ENCODE peak calls at places on chromosomes 13 and 19, in nine cellular contexts. Z, Q, L, J, D, A, R, G and Y are unnamed samples.

GRCh38 chr19:17889609-17890214 is 18.0 kb downstream of the SLC5A5 start:
- DNase-seq in Z (peak), Q (peak), L (peak), J (no peak), D (no peak), A (no peak), R (peak), G (peak), Y (peak)

GRCh38 chr13:98768522-98768921 is 16.1 kb upstream of the SLC15A1 start:
- DNase-seq in Z (no peak), Q (no peak), L (peak), J (no peak), D (no peak), A (no peak), R (no peak), G (no peak), Y (peak)

GRCh38 chr13:24127116-24127631 is 33.3 kb upstream of the SPATA13 start:
- DNase-seq in Z (no peak), Q (peak), L (peak), J (peak), D (no peak), A (no peak), R (no peak), G (no peak), Y (no peak)

GRCh38 chr13:108785844-108786243 is 156.4 kb downstream of the MYO16 start:
- DNase-seq in Z (no peak), Q (no peak), L (no peak), J (no peak), D (no peak), A (no peak), R (no peak), G (no peak), Y (no peak)

GRCh38 chr19:5318306-5318705 is 22.3 kb downstream of the PTPRS start:
- DNase-seq in Z (no peak), Q (no peak), L (no peak), J (no peak), D (no peak), A (no peak), R (no peak), G (no peak), Y (no peak)

GRCh38 chr19:29537181-29537580 is 11.4 kb downstream of the VSTM2B start:
- DNase-seq in Z (no peak), Q (no peak), L (no peak), J (no peak), D (no peak), A (no peak), R (no peak), G (no peak), Y (no peak)

GRCh38 chr19:6059996-6060599 is 50.2 kb downstream of the RFX2 start:
- DNase-seq in Z (no peak), Q (no peak), L (no peak), J (peak), D (no peak), A (no peak), R (no peak), G (no peak), Y (no peak)

GRCh38 chr19:43797556-43797955 is 4.7 kb downstream of the LYPD5 start:
- DNase-seq in Z (no peak), Q (no peak), L (no peak), J (no peak), D (no peak), A (no peak), R (no peak), G (no peak), Y (no peak)

GRCh38 chr19:4260605-4261191 is 13.8 kb downstream of the YJU2 start:
- DNase-seq in Z (no peak), Q (no peak), L (no peak), J (no peak), D (no peak), A (no peak), R (no peak), G (no peak), Y (no peak)

GRCh38 chr19:5271145-5271544 is 69.5 kb downstream of the PTPRS start:
- DNase-seq in Z (peak), Q (peak), L (peak), J (no peak), D (no peak), A (no peak), R (no peak), G (no peak), Y (peak)

GRCh38 chr13:60654405-60654804 is 257.4 kb downstream of the TDRD3 start:
- DNase-seq in Z (peak), Q (peak), L (no peak), J (no peak), D (no peak), A (no peak), R (peak), G (peak), Y (peak)

GRCh38 chr13:42239644-42240043 is 32.3 kb upstream of the AKAP11 start:
- DNase-seq in Z (no peak), Q (no peak), L (peak), J (no peak), D (no peak), A (no peak), R (no peak), G (no peak), Y (no peak)

GRCh38 chr19:47186337-47187022 is 44.5 kb downstream of the BBC3 start:
- DNase-seq in Z (no peak), Q (no peak), L (no peak), J (peak), D (no peak), A (no peak), R (peak), G (no peak), Y (no peak)

GRCh38 chr13:74977498-74977897 is 504.5 kb downstream of the TBC1D4 start:
- DNase-seq in Z (no peak), Q (no peak), L (no peak), J (no peak), D (no peak), A (no peak), R (no peak), G (no peak), Y (no peak)

GRCh38 chr13:110113284-110113764 is 193.6 kb downstream of the COL4A1 start:
- DNase-seq in Z (no peak), Q (no peak), L (peak), J (no peak), D (no peak), A (no peak), R (no peak), G (no peak), Y (peak)

GRCh38 chr13:38582133-38582532 is 104.7 kb upstream of the FREM2 start:
- DNase-seq in Z (peak), Q (peak), L (peak), J (no peak), D (no peak), A (no peak), R (no peak), G (peak), Y (peak)
- TF ChIP-seq CTCF in Z (peak), Q (peak), L (peak), J (peak), D (peak), A (peak), R (no peak), G (peak), Y (peak)

GRCh38 chr19:54189020-54189667 is at the start of gene MBOAT7:
- DNase-seq in Z (no peak), Q (no peak), L (no peak), J (no peak), D (no peak), A (no peak), R (no peak), G (peak), Y (no peak)
- TF ChIP-seq CTCF in Z (peak), Q (peak), L (no peak), J (peak), D (peak), A (peak), R (peak), G (no peak), Y (no peak)

GRCh38 chr19:41871573-41872383 is 5.3 kb upstream of the CD79A start:
- DNase-seq in Z (peak), Q (no peak), L (no peak), J (peak), D (no peak), A (no peak), R (no peak), G (no peak), Y (peak)
- TF ChIP-seq CTCF in Z (no peak), Q (no peak), L (no peak), J (no peak), D (no peak), A (no peak), R (no peak), G (no peak), Y (no peak)

DNA sequence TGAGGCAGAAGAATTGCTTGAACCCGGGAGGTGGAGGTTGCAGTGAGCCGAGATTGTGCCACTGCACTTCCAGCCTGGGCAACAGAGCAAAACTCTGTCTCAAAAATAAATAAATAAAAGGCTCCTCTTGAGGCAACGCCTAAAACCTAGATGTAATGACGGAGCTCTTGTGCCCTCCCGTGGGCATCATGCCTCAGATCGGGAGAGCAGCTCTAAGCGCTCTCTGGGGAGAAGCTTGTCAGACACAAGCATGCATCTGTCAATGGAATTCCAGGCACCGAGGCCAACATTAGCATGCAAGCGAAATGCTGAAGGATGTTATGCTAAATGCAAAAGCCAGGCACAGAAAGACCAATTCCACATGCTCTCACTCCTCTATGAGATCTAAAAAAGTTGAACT is 45.6 kb upstream of the MRI1 start:
- DNase-seq in Z (peak), Q (peak), L (peak), J (peak), D (no peak), A (no peak), R (peak), G (no peak), Y (peak)
- TF ChIP-seq CTCF in Z (peak), Q (peak), L (no peak), J (peak), D (peak), A (peak), R (no peak), G (no peak), Y (peak)

GRCh38 chr13:83150616-83151307 is 731.5 kb downstream of the SLITRK1 start:
- DNase-seq in Z (peak), Q (no peak), L (peak), J (no peak), D (no peak), A (no peak), R (no peak), G (no peak), Y (no peak)
- TF ChIP-seq CTCF in Z (no peak), Q (no peak), L (peak), J (no peak), D (no peak), A (no peak), R (no peak), G (no peak), Y (no peak)

DNA sequence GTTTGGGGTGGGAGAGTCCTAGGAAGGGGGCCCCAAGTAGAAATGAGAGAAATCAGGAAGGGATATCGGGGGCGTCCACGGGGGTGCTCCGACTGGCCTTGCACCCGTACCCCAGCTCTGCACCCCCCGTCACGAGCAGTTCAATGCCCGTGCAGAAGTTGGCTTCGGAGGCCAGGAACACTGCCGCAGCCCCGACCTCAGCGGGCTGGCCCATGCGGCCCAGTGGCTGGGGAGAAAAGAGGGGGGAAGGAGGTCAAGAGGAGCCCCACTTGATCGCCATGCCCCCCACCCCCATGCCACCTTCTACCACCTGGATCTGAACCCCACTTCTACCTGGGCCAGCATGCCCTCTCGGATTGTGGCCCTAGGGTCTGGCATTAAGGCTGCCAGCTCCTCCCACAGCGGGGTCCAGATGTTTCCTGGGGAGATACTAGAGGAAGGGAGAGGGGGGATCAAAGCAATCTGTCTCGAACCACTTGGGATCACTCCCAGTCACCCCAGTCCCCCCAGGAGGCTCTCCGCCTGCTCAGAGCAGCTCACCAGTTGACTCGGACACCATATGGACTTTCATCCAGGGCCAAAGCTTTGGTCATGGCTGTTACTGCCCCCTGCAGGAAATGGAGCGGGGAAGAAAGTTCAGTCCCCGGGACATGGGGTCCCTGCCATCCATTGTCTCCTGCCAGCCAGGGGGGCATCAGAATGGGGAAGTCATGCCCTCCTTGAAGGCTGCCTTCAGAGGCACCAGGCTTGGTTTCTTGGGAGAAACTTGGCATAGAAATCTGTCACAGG is 2.5 kb upstream of the BCAT2 start:
- DNase-seq in Z (peak), Q (no peak), L (no peak), J (no peak), D (no peak), A (no peak), R (no peak), G (no peak), Y (no peak)
- TF ChIP-seq CTCF in Z (peak), Q (peak), L (peak), J (no peak), D (peak), A (no peak), R (no peak), G (no peak), Y (no peak)